ENCODE peak calls at places on chromosome 20, in seven cellular contexts. O is transverse colon; R is naive thymus-derived CD8-positive, alpha-beta T cell; I is LoVo; B is psoas muscle; T is ovary; S is activated T-cell treated with anti-CD3 and anti-CD28 coated beads, Interleukin-2, amount 50 U/mL, for 4 hours. G is an unnamed sample.

GRCh38 chr20:62537649-62538292 is 62.0 kb upstream of the GATA5 start:
- DNase-seq in O (no peak), R (no peak), I (no peak), B (no peak), T (no peak), S (no peak), G (no peak)

GRCh38 chr20:44626278-44626677 is 25.2 kb downstream of the ADA start:
- DNase-seq in O (no peak), R (no peak), I (no peak), B (no peak), T (no peak), S (no peak), G (no peak)

GRCh38 chr20:57547250-57547649 is 13.7 kb upstream of the PCK1 start:
- DNase-seq in O (no peak), R (no peak), I (peak; percentile 51), B (no peak), T (no peak), S (no peak), G (no peak)

GRCh38 chr20:23585808-23586734 is 17.8 kb upstream of the CST9L start:
- DNase-seq in O (no peak), R (no peak), I (no peak), B (no peak), T (no peak), S (no peak), G (no peak)

GRCh38 chr20:43827940-43828562 is 86.6 kb upstream of the TOX2 start:
- DNase-seq in O (no peak), R (no peak), I (no peak), B (no peak), T (no peak), S (no peak), G (no peak)

GRCh38 chr20:25399038-25399430 is 8.4 kb upstream of the ABHD12 start:
- DNase-seq in O (peak; percentile 19), R (peak; percentile 44), I (peak; percentile 74), B (no peak), T (no peak), S (no peak), G (peak; percentile 45)

GRCh38 chr20:21353236-21353635 is 44.1 kb downstream of the NKX2-4 start:
- DNase-seq in O (no peak), R (no peak), I (no peak), B (no peak), T (no peak), S (no peak), G (no peak)

GRCh38 chr20:16708590-16708989 is 21.2 kb upstream of the SNRPB2 start:
- DNase-seq in O (no peak), R (no peak), I (no peak), B (no peak), T (no peak), S (no peak), G (no peak)

GRCh38 chr20:44087051-44087856 is 99.7 kb downstream of the JPH2 start:
- DNase-seq in O (no peak), R (no peak), I (no peak), B (no peak), T (no peak), S (no peak), G (no peak)

GRCh38 chr20:60203451-60203850 is 245.2 kb downstream of the CDH26 start:
- DNase-seq in O (no peak), R (no peak), I (no peak), B (no peak), T (no peak), S (no peak), G (no peak)

GRCh38 chr20:54194724-54195438 is 13.0 kb upstream of the PFDN4 start:
- DNase-seq in O (no peak), R (no peak), I (peak; percentile 24), B (no peak), T (no peak), S (no peak), G (no peak)

GRCh38 chr20:38450412-38450975 is 15.4 kb upstream of the SNHG17 start:
- DNase-seq in O (no peak), R (no peak), I (no peak), B (no peak), T (no peak), S (no peak), G (no peak)

GRCh38 chr20:57388953-57389694 is 2.1 kb upstream of the RBM38 start:
- DNase-seq in O (peak; percentile 90), R (peak; percentile 64), I (peak; percentile 80), B (peak; percentile 88), T (peak; percentile 82), S (peak; percentile 51), G (peak; percentile 90)

GRCh38 chr20:22453244-22454080 is 130.9 kb downstream of the FOXA2 start:
- DNase-seq in O (peak; percentile 30), R (no peak), I (peak; percentile 69), B (no peak), T (no peak), S (no peak), G (no peak)

GRCh38 chr20:44038681-44039123 is 124.0 kb downstream of the TOX2 start:
- DNase-seq in O (no peak), R (no peak), I (no peak), B (no peak), T (no peak), S (no peak), G (peak; percentile 21)

GRCh38 chr20:51442602-51443001 is 99.9 kb downstream of the NFATC2 start:
- DNase-seq in O (no peak), R (no peak), I (no peak), B (no peak), T (no peak), S (no peak), G (no peak)

GRCh38 chr20:45359069-45359405 is 3.9 kb upstream of the SYS1 start:
- DNase-seq in O (no peak), R (no peak), I (no peak), B (peak; percentile 78), T (no peak), S (no peak), G (peak; percentile 44)

GRCh38 chr20:50067018-50067417 is 45.9 kb downstream of the UBE2V1 start:
- DNase-seq in O (no peak), R (no peak), I (no peak), B (no peak), T (no peak), S (no peak), G (no peak)

GRCh38 chr20:37727957-37728634 is 34.3 kb downstream of the CTNNBL1 start:
- DNase-seq in O (no peak), R (no peak), I (no peak), B (no peak), T (no peak), S (no peak), G (no peak)

GRCh38 chr20:10185741-10186558 is 32.7 kb upstream of the SNAP25 start:
- DNase-seq in O (no peak), R (no peak), I (no peak), B (no peak), T (no peak), S (no peak), G (peak; percentile 72)

GRCh38 chr20:2751868-2752630 is 48.4 kb downstream of the CPXM1 start:
- DNase-seq in O (peak; percentile 50), R (peak; percentile 43), I (peak; percentile 39), B (no peak), T (peak; percentile 73), S (peak; percentile 51), G (peak; percentile 43)

GRCh38 chr20:11296951-11297350 is 620.7 kb upstream of the BTBD3 start:
- DNase-seq in O (no peak), R (no peak), I (no peak), B (no peak), T (no peak), S (no peak), G (no peak)

GRCh38 chr20:44357555-44358130 is 2.1 kb downstream of the HNF4A start:
- DNase-seq in O (no peak), R (no peak), I (no peak), B (no peak), T (peak; percentile 39), S (no peak), G (no peak)

GRCh38 chr20:45946149-45946970 is 11.9 kb downstream of the PCIF1 start:
- DNase-seq in O (peak; percentile 54), R (peak; percentile 45), I (no peak), B (peak; percentile 80), T (peak; percentile 83), S (peak; percentile 22), G (peak; percentile 51)

GRCh38 chr20:23120936-23121765 is 35.0 kb upstream of the CD93 start:
- DNase-seq in O (no peak), R (no peak), I (no peak), B (no peak), T (no peak), S (no peak), G (no peak)

GRCh38 chr20:23856226-23856625 is 23.3 kb downstream of the CST5 start:
- DNase-seq in O (no peak), R (no peak), I (no peak), B (no peak), T (no peak), S (no peak), G (no peak)

GRCh38 chr20:15637971-15638754 is 935.1 kb downstream of the KIF16B start:
- DNase-seq in O (no peak), R (no peak), I (no peak), B (no peak), T (no peak), S (no peak), G (peak; percentile 52)

GRCh38 chr20:60365063-60365640 is 406.9 kb downstream of the CDH26 start:
- DNase-seq in O (no peak), R (no peak), I (no peak), B (no peak), T (no peak), S (no peak), G (peak; percentile 39)

G was measured in stomach.